ENCODE peak calls at places on chromosomes 5 and 9, in ten cellular contexts. O is left cardiac atrium; B is effector memory CD4-positive, alpha-beta T cell; H is HEK293T; V is NCI-H1092; Q is stimulated activated CD4-positive, alpha-beta T cell treated with anti-CD3 and anti-CD28 coated beads, Interleukin-4, amount 100 ng/mL, for 48 hours; E is neural crest cell; S is activated B cell treated with CpG ODN at 0.5 μM for 24 hours; J is naive thymus-derived CD4-positive, alpha-beta T cell; R is left ventricle myocardium inferior. I is an unnamed sample.
A peak's percentile ranks its signal among the peaks of the same experiment; 100 is the strongest.

GRCh38 chr5:142486020-142486419 is 161.2 kb upstream of the SPRY4 start:
- DNase-seq in H (no peak), S (no peak), O (no peak), Q (no peak), R (no peak), J (no peak), E (no peak), B (no peak), V (no peak), I (no peak)

GRCh38 chr9:104835163-104835562 is 71.2 kb downstream of the NIPSNAP3B start:
- DNase-seq in B (no peak), V (no peak), R (no peak), Q (no peak), J (no peak), S (no peak), H (no peak), E (no peak), O (no peak), I (no peak)

GRCh38 chr9:91073049-91073810 is 271.6 kb downstream of the SYK start:
- DNase-seq in R (no peak), V (no peak), B (no peak), H (no peak), E (no peak), Q (no peak), J (no peak), O (no peak), S (no peak), I (no peak)

GRCh38 chr5:148569948-148570347 is 84.4 kb downstream of the HTR4 start:
- DNase-seq in E (no peak), Q (no peak), H (no peak), J (no peak), R (no peak), S (no peak), B (no peak), O (no peak), V (no peak), I (no peak)

GRCh38 chr5:10485142-10485795 is 43.6 kb downstream of the ROPN1L start:
- DNase-seq in O (peak; percentile 83), E (no peak), B (no peak), S (no peak), J (no peak), Q (no peak), H (peak; percentile 78), R (peak; percentile 65), V (no peak), I (no peak)

GRCh38 chr5:151721087-151721646 is 34.5 kb upstream of the SPARC start:
- DNase-seq in H (no peak), R (no peak), J (no peak), S (no peak), O (no peak), B (no peak), E (no peak), V (no peak), Q (no peak), I (no peak)

GRCh38 chr5:138305797-138306196 is 25.8 kb downstream of the CDC25C start:
- DNase-seq in J (no peak), H (no peak), Q (no peak), S (no peak), V (no peak), E (no peak), B (no peak), O (peak; percentile 70), R (peak; percentile 79), I (no peak)

GRCh38 chr5:66987949-66988838 is 208.4 kb downstream of the CD180 start:
- DNase-seq in V (no peak), S (no peak), R (no peak), O (no peak), J (peak; percentile 52), E (no peak), H (peak; percentile 37), B (no peak), Q (no peak), I (peak; percentile 26)

GRCh38 chr5:137292461-137293025 is 206.6 kb downstream of the SPOCK1 start:
- DNase-seq in O (no peak), J (no peak), Q (no peak), B (no peak), R (no peak), V (no peak), S (no peak), H (no peak), E (no peak), I (no peak)

GRCh38 chr9:74760031-74760700 is 127.6 kb downstream of the TRPM6 start:
- DNase-seq in S (no peak), O (no peak), H (no peak), E (no peak), B (no peak), R (no peak), V (no peak), Q (no peak), J (no peak), I (no peak)

GRCh38 chr5:141732417-141732816 is 50.4 kb upstream of the ARAP3 start:
- DNase-seq in B (no peak), E (no peak), H (no peak), J (no peak), Q (no peak), O (no peak), V (peak; percentile 44), R (no peak), S (no peak), I (no peak)

GRCh38 chr5:10507575-10508024 is 56.3 kb upstream of the ANKRD33B start:
- DNase-seq in B (no peak), R (no peak), O (no peak), E (no peak), S (no peak), Q (no peak), J (no peak), V (no peak), H (peak; percentile 28), I (no peak)

GRCh38 chr5:15421798-15422456 is 78.1 kb upstream of the FBXL7 start:
- DNase-seq in V (no peak), O (no peak), R (no peak), S (no peak), H (no peak), Q (no peak), B (no peak), E (no peak), J (no peak), I (no peak)

GRCh38 chr5:463301-463700 is 20.3 kb downstream of the EXOC3 start:
- DNase-seq in B (no peak), V (no peak), Q (no peak), J (no peak), O (peak; percentile 1), E (no peak), R (no peak), H (no peak), S (peak; percentile 1), I (no peak)

GRCh38 chr5:136629125-136629790 is 263.9 kb upstream of the TRPC7 start:
- DNase-seq in V (no peak), O (no peak), B (no peak), E (no peak), R (no peak), Q (no peak), J (no peak), H (no peak), S (no peak), I (no peak)

GRCh38 chr5:16552666-16553343 is 64.0 kb downstream of the RETREG1 start:
- DNase-seq in S (no peak), O (peak; percentile 78), B (no peak), H (peak; percentile 69), E (peak; percentile 67), V (no peak), Q (peak; percentile 44), J (peak; percentile 54), R (peak; percentile 81), I (peak; percentile 70)

GRCh38 chr5:131854134-131854533 is 57.3 kb upstream of the FNIP1 start:
- DNase-seq in Q (no peak), S (no peak), H (no peak), J (no peak), R (no peak), V (no peak), O (no peak), E (no peak), B (no peak), I (no peak)

GRCh38 chr5:87169300-87169991 is 98.2 kb upstream of the RASA1 start:
- DNase-seq in O (no peak), S (no peak), B (no peak), J (no peak), E (no peak), R (no peak), Q (no peak), V (no peak), H (no peak), I (no peak)

GRCh38 chr5:82440041-82440440 is 161.9 kb upstream of the RPS23 start:
- DNase-seq in B (no peak), H (no peak), O (no peak), R (no peak), S (no peak), E (no peak), Q (no peak), J (no peak), V (no peak), I (no peak)

GRCh38 chr5:67577424-67577823 is 380.8 kb upstream of the CD180 start:
- DNase-seq in R (no peak), V (no peak), O (no peak), J (no peak), Q (no peak), B (no peak), H (no peak), E (no peak), S (no peak), I (no peak)

GRCh38 chr5:9212605-9213004 is 333.3 kb downstream of the SEMA5A start:
- DNase-seq in J (no peak), V (no peak), O (no peak), R (no peak), B (no peak), S (no peak), H (no peak), Q (no peak), E (no peak), I (no peak)

GRCh38 chr9:69546265-69546664 is 125.9 kb downstream of the APBA1 start:
- DNase-seq in H (peak; percentile 23), Q (no peak), V (peak; percentile 33), B (no peak), J (no peak), R (no peak), E (peak; percentile 18), O (no peak), S (no peak), I (no peak)

GRCh38 chr5:133406632-133407276 is 205.6 kb downstream of the FSTL4 start:
- DNase-seq in V (no peak), J (no peak), R (no peak), S (no peak), Q (no peak), H (no peak), E (no peak), O (no peak), B (no peak), I (no peak)

GRCh38 chr9:137811283-137811870 is 66.2 kb upstream of the CACNA1B start:
- DNase-seq in J (no peak), V (no peak), Q (no peak), H (no peak), R (no peak), S (no peak), E (no peak), O (no peak), B (no peak), I (no peak)

GRCh38 chr5:175714686-175715085 is 56.8 kb downstream of the HRH2 start:
- DNase-seq in H (no peak), J (no peak), E (no peak), O (no peak), Q (no peak), R (no peak), S (no peak), B (no peak), V (no peak), I (no peak)

GRCh38 chr9:99866398-99866797 is 40.1 kb upstream of the STX17 start:
- DNase-seq in H (no peak), O (no peak), S (no peak), R (no peak), E (no peak), J (no peak), Q (no peak), V (no peak), B (no peak), I (no peak)

GRCh38 chr5:171152382-171152781 is 156.7 kb upstream of the TLX3 start:
- DNase-seq in Q (no peak), B (no peak), H (peak; percentile 30), V (no peak), R (no peak), J (no peak), E (no peak), O (no peak), S (no peak), I (no peak)